ENCODE peak calls at places on chromosomes 1 and 21, in five cellular contexts. Z is T follicular helper cell; D is non-pigmented ciliary epithelial cell; F is neural progenitor cell; P is CD8-positive, alpha-beta memory T cell. K is an unnamed sample.

GRCh38 chr1:30354410-30354809 is 369.0 kb downstream of the MATN1 start:
- DNase-seq in Z (no peak), D (no peak), F (no peak), P (no peak), K (no peak)

GRCh38 chr1:58576727-58577675 is at the start of gene TACSTD2:
- DNase-seq in Z (no peak), D (no peak), F (peak), P (no peak), K (no peak)

GRCh38 chr1:17725811-17726582 is 29.1 kb upstream of the ACTL8 start:
- DNase-seq in Z (no peak), D (no peak), F (no peak), P (no peak), K (no peak)

GRCh38 chr1:56508523-56508983 is 70.8 kb downstream of the PLPP3 start:
- DNase-seq in Z (no peak), D (no peak), F (no peak), P (no peak), K (no peak)

GRCh38 chr1:229928767-229929166 is 138.3 kb upstream of the GALNT2 start:
- DNase-seq in Z (no peak), D (no peak), F (no peak), P (no peak), K (no peak)

GRCh38 chr1:202154766-202155477 is 5.5 kb downstream of the PTPN7 start:
- DNase-seq in Z (peak), D (peak), F (peak), P (peak), K (peak)

GRCh38 chr1:56284933-56285332 is 294.4 kb downstream of the PLPP3 start:
- DNase-seq in Z (no peak), D (no peak), F (peak), P (no peak), K (no peak)

GRCh38 chr1:229196404-229197224 is 74.3 kb upstream of the RAB4A start:
- DNase-seq in Z (no peak), D (no peak), F (no peak), P (no peak), K (no peak)

GRCh38 chr1:183622884-183623785 is 12.4 kb downstream of the ARPC5 start:
- DNase-seq in Z (peak), D (no peak), F (peak), P (peak), K (no peak)

GRCh38 chr1:222061711-222062359 is 319.9 kb upstream of the DUSP10 start:
- DNase-seq in Z (no peak), D (no peak), F (no peak), P (no peak), K (no peak)

GRCh38 chr1:178345821-178346220 is 150.9 kb downstream of the CLEC20A start:
- DNase-seq in Z (no peak), D (no peak), F (no peak), P (no peak), K (no peak)

GRCh38 chr1:77847621-77848080 is 40.8 kb upstream of the NEXN start:
- DNase-seq in Z (no peak), D (no peak), F (no peak), P (no peak), K (no peak)

GRCh38 chr21:25396135-25396711 is 211.1 kb downstream of the MRPL39 start:
- DNase-seq in Z (no peak), D (no peak), F (no peak), P (peak), K (no peak)

GRCh38 chr1:40982721-40983120 is 3.2 kb downstream of the CTPS1 start:
- DNase-seq in Z (no peak), D (no peak), F (no peak), P (no peak), K (no peak)

GRCh38 chr1:3668148-3668547 is 15.8 kb downstream of the TP73 start:
- DNase-seq in Z (no peak), D (no peak), F (no peak), P (no peak), K (no peak)

GRCh38 chr1:8858888-8859706 is 19.4 kb downstream of the ENO1 start:
- DNase-seq in Z (peak), D (no peak), F (peak), P (peak), K (no peak)

GRCh38 chr1:160560045-160560724 is 19.1 kb downstream of the CD84 start:
- DNase-seq in Z (no peak), D (no peak), F (no peak), P (no peak), K (no peak)

GRCh38 chr1:35047188-35047858 is 15.6 kb upstream of the ZMYM6 start:
- DNase-seq in Z (no peak), D (peak), F (no peak), P (no peak), K (no peak)

GRCh38 chr1:232551281-232551835 is 78.6 kb downstream of the SIPA1L2 start:
- DNase-seq in Z (no peak), D (no peak), F (no peak), P (no peak), K (no peak)

GRCh38 chr1:208461680-208462079 is 217.5 kb upstream of the PLXNA2 start:
- DNase-seq in Z (no peak), D (no peak), F (peak), P (no peak), K (no peak)

GRCh38 chr1:26373281-26373680 is 731 bp upstream of the ZNF683 start:
- DNase-seq in Z (peak), D (no peak), F (no peak), P (peak), K (peak)

GRCh38 chr1:16888806-16889178 is 7.0 kb upstream of the RNU1-2 start:
- DNase-seq in Z (no peak), D (no peak), F (no peak), P (no peak), K (no peak)

GRCh38 chr1:225944951-225945350 is 3.9 kb upstream of the LEFTY2 start:
- DNase-seq in Z (no peak), D (no peak), F (no peak), P (no peak), K (no peak)

GRCh38 chr21:44836666-44837471 is 19.0 kb upstream of the SUMO3 start:
- DNase-seq in Z (no peak), D (no peak), F (no peak), P (no peak), K (no peak)

GRCh38 chr1:231153726-231154125 is 8.1 kb upstream of the TRIM67 start:
- DNase-seq in Z (no peak), D (no peak), F (no peak), P (no peak), K (no peak)

GRCh38 chr1:8109226-8109625 is 83.1 kb upstream of the ERRFI1 start:
- DNase-seq in Z (no peak), D (no peak), F (no peak), P (no peak), K (no peak)

GRCh38 chr1:230537456-230537855 is 104.8 kb upstream of the COG2 start:
- DNase-seq in Z (no peak), D (no peak), F (peak), P (no peak), K (no peak)

GRCh38 chr1:38064232-38064903 is 17.8 kb upstream of the POU3F1 start:
- DNase-seq in Z (no peak), D (peak), F (peak), P (no peak), K (no peak)

GRCh38 chr1:117535776-117536175 is 70.1 kb upstream of the TENT5C start:
- DNase-seq in Z (no peak), D (no peak), F (no peak), P (no peak), K (no peak)

GRCh38 chr1:113488576-113489177 is 98.4 kb downstream of the MAGI3 start:
- DNase-seq in Z (no peak), D (no peak), F (peak), P (no peak), K (no peak)

GRCh38 chr1:29850358-29850757 is 614.0 kb downstream of the PTPRU start:
- DNase-seq in Z (no peak), D (no peak), F (no peak), P (no peak), K (no peak)

GRCh38 chr1:234704106-234704887 is 94.3 kb upstream of the IRF2BP2 start:
- DNase-seq in Z (no peak), D (no peak), F (no peak), P (no peak), K (no peak)

K was measured in activated T-helper 1 cell treated with Interleukin-2 at 50 U/mL for 16 hours.